ENCODE peak calls at places on chromosomes 12 and 14, in five cellular contexts. N is HFF-Myc; J is MM.1S; M is CD8-positive, alpha-beta T cell; T is fibroblast of lung. A is an unnamed sample.

GRCh38 chr12:130859128-130859527 is 12.7 kb upstream of the RAN start:
- DNase-seq in M (no peak), J (no peak), N (no peak), T (no peak), A (no peak)

GRCh38 chr14:60323199-60323891 is 74.3 kb downstream of the PPM1A start:
- DNase-seq in N (no peak), T (no peak), M (no peak), J (no peak), A (no peak)

GRCh38 chr14:79091381-79091963 is 921.3 kb downstream of the NRXN3 start:
- DNase-seq in N (no peak), J (no peak), T (no peak), M (no peak), A (no peak)

GRCh38 chr12:69509308-69509736 is 39.1 kb downstream of the FRS2 start:
- DNase-seq in T (peak; percentile 71), N (no peak), M (no peak), J (no peak), A (no peak)

GRCh38 chr12:5497329-5498058 is 65.6 kb downstream of the NTF3 start:
- DNase-seq in N (no peak), T (no peak), J (no peak), M (no peak), A (no peak)

GRCh38 chr14:103527408-103528157 is 1.4 kb upstream of the TRMT61A start:
- DNase-seq in T (no peak), J (no peak), N (no peak), M (no peak), A (peak; percentile 81)

GRCh38 chr12:96985515-96986362 is 78.7 kb downstream of the NEDD1 start:
- DNase-seq in N (no peak), T (no peak), J (peak; percentile 43), M (peak; percentile 19), A (peak; percentile 36)

GRCh38 chr14:91127411-91127810 is 13.5 kb downstream of the DGLUCY start:
- DNase-seq in M (no peak), N (no peak), T (no peak), J (peak; percentile 18), A (no peak)

GRCh38 chr12:122125452-122126341 is 47.1 kb downstream of the MLXIP start:
- DNase-seq in N (no peak), T (no peak), J (no peak), M (no peak), A (no peak)

GRCh38 chr12:122106891-122107660 is 28.5 kb downstream of the MLXIP start:
- DNase-seq in J (no peak), N (no peak), M (no peak), T (peak; percentile 92), A (no peak)

GRCh38 chr14:75259510-75259855 is 19.1 kb upstream of the FOS start:
- DNase-seq in N (no peak), T (peak; percentile 69), M (no peak), J (no peak), A (no peak)

GRCh38 chr12:124387510-124387855 is 92.6 kb downstream of the RFLNA start:
- DNase-seq in T (no peak), J (no peak), M (no peak), N (no peak), A (no peak)

GRCh38 chr14:53924754-53925153 is 31.9 kb downstream of the BMP4 start:
- DNase-seq in M (no peak), T (peak; percentile 95), J (no peak), N (peak; percentile 73), A (no peak)

GRCh38 chr12:102010265-102010994 is 51.4 kb downstream of the WASHC3 start:
- DNase-seq in J (no peak), M (no peak), N (no peak), T (no peak), A (peak; percentile 85)

GRCh38 chr12:7970475-7971252 is 34.7 kb upstream of the SLC2A3 start:
- DNase-seq in T (peak; percentile 90), M (peak; percentile 61), J (peak; percentile 66), N (peak; percentile 87), A (peak; percentile 93)

GRCh38 chr12:40907115-40907521 is 214.9 kb downstream of the CNTN1 start:
- DNase-seq in M (no peak), N (no peak), T (peak; percentile 46), J (no peak), A (peak; percentile 55)

GRCh38 chr12:30794591-30795409 is 40.0 kb upstream of the CAPRIN2 start:
- DNase-seq in J (no peak), M (no peak), N (no peak), T (peak; percentile 98), A (no peak)

GRCh38 chr12:109461049-109461845 is 15.9 kb downstream of the KCTD10 start:
- DNase-seq in M (no peak), T (peak; percentile 68), J (no peak), N (no peak), A (peak; percentile 21)

GRCh38 chr12:93165384-93165932 is 212.3 kb upstream of the NUDT4 start:
- DNase-seq in M (no peak), N (no peak), T (no peak), J (no peak), A (no peak)
- H3K4me3 ChIP-seq in M (no peak overlapping the region), N (no peak overlapping the region), T (no peak overlapping the region), J (no peak overlapping the region), A (no peak overlapping the region)

DNA sequence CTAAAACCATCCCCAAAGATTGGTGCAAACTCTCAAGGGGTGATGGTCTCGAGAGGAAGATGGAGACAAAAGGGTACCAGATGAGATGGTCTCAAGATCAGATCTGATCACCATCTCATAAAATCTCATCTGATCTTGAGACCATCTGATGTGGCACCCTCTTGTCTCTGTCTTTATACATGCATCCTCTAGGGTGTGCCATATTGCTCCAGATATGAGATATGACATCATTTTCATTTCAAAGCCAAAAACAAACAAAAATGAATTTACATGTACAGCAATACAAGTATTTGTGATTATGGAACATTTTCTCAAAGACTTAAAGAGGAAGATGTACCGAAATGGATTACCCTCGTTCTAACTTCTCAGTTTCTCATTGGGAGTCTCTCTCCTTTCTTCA is 787.2 kb downstream of the GALC start:
- DNase-seq in M (no peak), N (no peak), J (no peak), T (no peak), A (no peak)
- TF ChIP-seq CTCF in M (no peak), N (no peak), J (no peak), T (no peak), A (no peak)

DNA sequence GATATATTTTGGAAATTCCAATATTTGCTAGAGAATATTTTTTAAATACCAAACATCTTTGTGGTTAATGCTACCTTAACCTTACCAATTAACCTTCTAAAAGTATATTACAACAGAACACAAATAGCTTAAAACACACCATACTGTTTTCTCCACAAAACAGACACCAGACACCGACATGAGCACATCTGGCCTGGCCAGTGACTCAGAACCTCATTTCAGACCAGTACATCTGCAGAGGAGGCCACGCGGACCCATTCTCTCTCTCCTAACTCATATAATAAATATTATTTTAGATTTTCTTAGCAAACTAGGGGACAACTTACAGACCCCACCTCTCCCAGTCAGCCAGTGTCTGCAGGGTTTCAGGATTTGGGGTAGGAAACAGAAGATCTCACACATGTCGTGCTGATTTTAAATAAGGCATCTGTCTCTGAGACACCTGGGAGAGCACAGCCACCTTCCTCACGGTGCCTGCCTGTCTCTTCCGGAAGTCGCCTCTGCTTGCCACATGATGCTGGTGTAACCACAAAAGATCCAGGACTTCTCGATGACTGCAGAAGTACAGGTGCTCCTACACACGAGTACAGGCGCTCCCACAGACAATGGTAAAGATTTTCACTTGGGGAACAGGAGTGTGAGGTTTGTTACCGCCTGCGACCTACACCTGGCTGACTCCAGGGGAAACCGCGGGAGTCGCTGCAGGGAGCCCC is 9.7 kb upstream of the ANKLE2 start:
- DNase-seq in T (peak; percentile 33), M (peak; percentile 13), J (peak; percentile 71), N (peak; percentile 33), A (peak; percentile 91)
- H3K4me3 ChIP-seq in T (no peak overlapping the region), M (peak overlapping the region; percentile 37), J (no peak overlapping the region), N (no peak overlapping the region), A (peak overlapping the region; percentile 56)

GRCh38 chr12:2641761-2642160 is 153.0 kb upstream of the FKBP4 start:
- DNase-seq in M (no peak), N (no peak), T (no peak), J (no peak), A (no peak)

GRCh38 chr12:2640281-2640680 is 154.5 kb upstream of the FKBP4 start:
- DNase-seq in J (no peak), N (peak; percentile 32), T (no peak), M (no peak), A (no peak)

GRCh38 chr12:2642176-2642892 is 152.4 kb upstream of the FKBP4 start:
- DNase-seq in J (no peak), N (no peak), T (no peak), M (no peak), A (no peak)

GRCh38 chr12:2640709-2641108 is 154.1 kb upstream of the FKBP4 start:
- DNase-seq in J (no peak), T (peak; percentile 99), N (peak; percentile 83), M (no peak), A (no peak)

DNA sequence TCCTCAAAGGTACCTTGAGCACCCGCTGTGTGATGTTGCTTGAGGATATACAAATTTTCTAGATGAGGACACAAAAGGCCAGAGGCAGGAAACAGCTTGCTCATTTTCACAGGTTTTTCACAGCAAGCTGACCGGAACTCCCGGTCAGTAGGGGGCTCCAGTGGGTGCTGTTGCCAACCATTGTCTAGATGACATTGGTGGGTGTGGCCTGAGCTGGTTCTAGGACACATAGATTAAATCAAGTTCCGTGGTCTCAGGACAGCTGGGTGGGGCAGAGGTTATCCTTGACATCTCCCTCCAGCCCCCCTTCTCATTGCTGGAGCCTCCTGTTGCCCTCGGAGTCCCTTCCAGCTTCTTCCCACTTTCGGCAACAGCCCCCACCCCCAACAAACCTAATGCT is 153.6 kb upstream of the FKBP4 start:
- DNase-seq in T (peak; percentile 14), N (peak; percentile 21), M (no peak), J (peak; percentile 16), A (peak; percentile 14)
- TF ChIP-seq CTCF in T (peak; percentile 19), N (peak; percentile 64), M (no peak), J (peak; percentile 19), A (peak; percentile 6)

GRCh38 chr12:6962285-6963015 is 8.0 kb downstream of the PHB2 start:
- DNase-seq in N (no peak), T (no peak), M (no peak), J (peak; percentile 3), A (no peak)

GRCh38 chr12:6963016-6963731 is 7.3 kb downstream of the PHB2 start:
- DNase-seq in T (no peak), M (no peak), J (no peak), N (no peak), A (no peak)

GRCh38 chr12:6964605-6965025 is 5.8 kb downstream of the PHB2 start:
- DNase-seq in J (peak; percentile 5), T (no peak), N (no peak), M (no peak), A (no peak)

GRCh38 chr12:6965026-6965661 is 5.3 kb downstream of the PHB2 start:
- DNase-seq in M (peak; percentile 74), N (peak; percentile 78), T (peak; percentile 73), J (peak; percentile 86), A (peak; percentile 94)

DNA sequence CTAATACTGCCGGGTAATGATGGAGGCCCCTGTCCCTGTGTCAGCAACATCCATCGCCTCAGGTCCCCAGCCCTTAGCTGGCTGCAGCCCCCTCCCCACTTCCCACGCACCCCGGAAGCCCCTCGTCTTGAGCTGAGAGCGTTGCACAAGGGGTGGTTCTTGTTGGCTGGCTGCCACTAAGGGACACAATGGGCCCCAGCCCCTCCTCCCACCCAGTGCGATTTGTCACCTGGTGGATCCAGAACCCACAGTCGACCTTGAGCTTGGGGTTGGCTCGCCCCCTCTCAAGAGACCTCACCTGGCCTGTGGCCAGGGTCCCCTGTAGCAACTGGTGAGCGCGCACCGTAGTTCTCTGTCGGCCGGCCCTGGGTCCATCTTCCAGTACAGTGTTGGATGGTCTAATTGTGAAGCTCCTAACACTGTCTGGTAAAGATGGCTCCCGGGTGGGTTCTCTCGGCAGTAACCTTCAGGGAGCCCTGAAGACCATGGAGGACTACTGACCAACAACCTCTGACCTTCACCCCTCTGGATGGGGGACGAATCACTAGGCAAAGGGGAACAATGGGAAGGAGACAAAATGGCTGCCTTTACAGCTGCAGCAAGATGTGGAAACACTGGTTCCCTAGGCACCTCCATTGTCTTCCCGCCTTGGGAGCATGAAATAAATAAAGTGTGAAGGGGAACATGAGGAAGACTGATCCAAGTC is 6.6 kb downstream of the PHB2 start:
- DNase-seq in T (no peak), N (no peak), J (peak; percentile 5), M (no peak), A (no peak)
- H3K4me3 ChIP-seq in T (no peak overlapping the region), N (no peak overlapping the region), J (no peak overlapping the region), M (no peak overlapping the region), A (no peak overlapping the region)

A was measured in GM12865.